ENCODE peak calls at places on chromosomes 11 and 22, in nine cellular contexts. O is A549, E is cardiac fibroblast, J is body of pancreas, A is endothelial cell, U is PC-3, K is NB4, V is GM06990, B is psoas muscle. Q is an unnamed sample.

GRCh38 chr22:19442166-19442565 is 5.3 kb downstream of the C22orf39 start:
- DNase-seq in E (no peak), U (no peak), A (no peak), O (no peak), K (no peak), V (no peak), B (peak; percentile 73), J (no peak), Q (no peak)

GRCh38 chr11:11252403-11252802 is 100.6 kb downstream of the CSNK2A3 start:
- DNase-seq in E (no peak), B (no peak), A (no peak), O (no peak), K (no peak), V (no peak), U (no peak), J (no peak), Q (no peak)

GRCh38 chr11:70887428-70887827 is 364.9 kb downstream of the SHANK2 start:
- DNase-seq in E (no peak), A (no peak), U (no peak), V (no peak), O (no peak), K (no peak), J (no peak), B (no peak), Q (no peak)

GRCh38 chr11:16815047-16815767 is 76.8 kb downstream of the C11orf58 start:
- DNase-seq in J (peak; percentile 78), E (peak; percentile 58), B (peak; percentile 91), U (no peak), V (no peak), O (no peak), K (peak; percentile 25), A (no peak), Q (no peak)

GRCh38 chr22:18970180-18970947 is 34.3 kb upstream of the PRODH start:
- DNase-seq in B (peak; percentile 59), J (peak; percentile 20), E (no peak), K (peak; percentile 26), A (peak; percentile 69), U (no peak), O (peak; percentile 34), V (no peak), Q (peak; percentile 43)

GRCh38 chr11:60764879-60765278 is 8.2 kb downstream of the MS4A15 start:
- DNase-seq in O (no peak), K (no peak), E (no peak), U (no peak), J (no peak), A (no peak), B (no peak), V (peak; percentile 56), Q (peak; percentile 64)

GRCh38 chr11:104668797-104669463 is 229.3 kb downstream of the CASP12 start:
- DNase-seq in J (no peak), E (peak; percentile 82), K (peak; percentile 88), A (no peak), O (peak; percentile 47), V (no peak), U (peak; percentile 98), B (no peak), Q (no peak)

GRCh38 chr11:67357831-67358555 is 4.6 kb upstream of the POLD4 start:
- DNase-seq in O (peak; percentile 61), V (no peak), J (no peak), U (peak; percentile 89), K (no peak), E (peak; percentile 54), B (no peak), A (no peak), Q (no peak)

GRCh38 chr22:32990187-32990586 is 68.0 kb downstream of the SYN3 start:
- DNase-seq in J (no peak), E (no peak), K (no peak), O (no peak), U (no peak), A (no peak), V (no peak), B (no peak), Q (no peak)

GRCh38 chr11:76763573-76764348 is 19.4 kb upstream of the TSKU start:
- DNase-seq in V (no peak), K (peak; percentile 53), A (no peak), E (peak; percentile 93), J (no peak), U (peak; percentile 47), B (peak; percentile 67), O (peak; percentile 42), Q (no peak)

GRCh38 chr11:125075242-125075625 is 12.1 kb downstream of the SLC37A2 start:
- DNase-seq in E (no peak), B (no peak), K (no peak), O (no peak), J (no peak), U (no peak), A (no peak), V (no peak), Q (peak; percentile 28)

GRCh38 chr22:27193636-27194035 is 536.2 kb downstream of the MIAT start:
- DNase-seq in J (no peak), O (no peak), A (no peak), B (no peak), K (no peak), V (no peak), U (no peak), E (no peak), Q (no peak)

GRCh38 chr11:101022256-101022655 is 107.4 kb downstream of the PGR start:
- DNase-seq in E (no peak), U (no peak), O (no peak), V (no peak), A (no peak), J (no peak), K (no peak), B (no peak), Q (no peak)

DNA sequence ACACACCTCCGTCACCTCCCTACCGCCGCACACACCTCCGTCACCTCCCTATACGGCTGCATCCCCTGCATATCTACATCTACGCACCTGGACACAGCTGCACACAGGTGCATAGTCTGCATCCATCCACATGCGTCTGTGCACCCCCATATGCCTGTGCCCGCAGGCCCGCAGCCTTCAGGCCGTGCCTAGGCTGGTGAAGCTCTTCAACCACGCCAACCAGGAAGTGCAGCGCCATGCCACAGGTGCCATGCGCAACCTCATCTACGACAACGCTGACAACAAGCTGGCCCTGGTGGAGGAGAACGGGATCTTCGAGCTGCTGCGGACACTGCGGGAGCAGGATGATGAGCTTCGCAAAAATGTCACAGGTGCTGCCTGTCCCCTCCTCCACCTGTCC is 4.8 kb downstream of the PKP3 start:
- DNase-seq in K (no peak), U (no peak), O (peak; percentile 56), E (peak; percentile 36), B (no peak), V (no peak), J (no peak), A (no peak), Q (no peak)
- TF ChIP-seq CTCF in K (no peak), U (no peak), O (no peak), E (no peak), B (no peak), V (no peak), J (no peak), A (no peak), Q (no peak)

GRCh38 chr11:22536036-22536435 is 89.6 kb downstream of the FANCF start:
- DNase-seq in U (peak; percentile 35), K (no peak), O (no peak), B (no peak), E (no peak), J (no peak), V (no peak), A (no peak), Q (no peak)

GRCh38 chr11:22539851-22540376 is 85.7 kb downstream of the FANCF start:
- DNase-seq in E (peak; percentile 20), K (peak; percentile 3), J (peak; percentile 22), B (no peak), O (no peak), A (no peak), V (no peak), U (peak; percentile 48), Q (no peak)
- TF ChIP-seq CTCF in E (peak; percentile 62), K (peak; percentile 31), J (peak; percentile 52), B (peak; percentile 68), O (peak; percentile 21), A (no peak), V (peak; percentile 40), U (peak; percentile 69), Q (no peak)

GRCh38 chr11:36027731-36028130 is 83.9 kb downstream of the LDLRAD3 start:
- DNase-seq in O (no peak), K (no peak), B (peak; percentile 60), A (no peak), V (no peak), E (peak; percentile 43), U (no peak), J (no peak), Q (no peak)

GRCh38 chr11:36034572-36035331 is 90.9 kb downstream of the LDLRAD3 start:
- DNase-seq in B (no peak), O (peak; percentile 45), U (peak; percentile 92), A (no peak), V (no peak), E (peak; percentile 71), K (no peak), J (no peak), Q (no peak)

GRCh38 chr11:36033936-36034335 is 90.1 kb downstream of the LDLRAD3 start:
- DNase-seq in O (no peak), J (no peak), B (no peak), V (no peak), U (no peak), E (no peak), A (no peak), K (no peak), Q (no peak)

GRCh38 chr11:36033082-36033751 is 89.4 kb downstream of the LDLRAD3 start:
- DNase-seq in E (no peak), U (no peak), J (no peak), K (no peak), A (no peak), B (no peak), V (no peak), O (no peak), Q (no peak)

GRCh38 chr11:36030707-36031365 is 87.0 kb downstream of the LDLRAD3 start:
- DNase-seq in A (no peak), J (no peak), V (no peak), B (no peak), O (no peak), E (peak; percentile 45), U (no peak), K (no peak), Q (no peak)
- TF ChIP-seq CTCF in A (no peak), J (no peak), V (no peak), B (no peak), O (no peak), E (no peak), U (no peak), K (no peak), Q (no peak)

GRCh38 chr22:37421468-37421877 is 5.8 kb downstream of the ELFN2 start:
- DNase-seq in O (no peak), B (no peak), V (no peak), E (no peak), J (no peak), K (no peak), U (no peak), A (no peak), Q (no peak)

GRCh38 chr22:37420656-37421467 is 6.4 kb downstream of the ELFN2 start:
- DNase-seq in K (peak; percentile 40), U (no peak), A (no peak), B (no peak), O (no peak), J (peak; percentile 17), E (peak; percentile 29), V (no peak), Q (no peak)

GRCh38 chr22:37418627-37419369 is 8.5 kb downstream of the ELFN2 start:
- DNase-seq in B (no peak), U (no peak), O (no peak), V (no peak), A (no peak), J (no peak), E (no peak), K (no peak), Q (no peak)

GRCh38 chr22:37419370-37419915 is 7.8 kb downstream of the ELFN2 start:
- DNase-seq in U (no peak), K (no peak), B (no peak), E (no peak), A (no peak), V (no peak), O (no peak), J (no peak), Q (no peak)

GRCh38 chr22:37419916-37420655 is 7.2 kb downstream of the ELFN2 start:
- DNase-seq in J (no peak), K (no peak), A (peak; percentile 32), E (no peak), U (peak; percentile 53), O (no peak), V (no peak), B (no peak), Q (no peak)
- TF ChIP-seq CTCF in J (no peak), K (no peak), A (no peak), E (no peak), U (no peak), O (no peak), V (no peak), B (no peak), Q (no peak)

Q was measured in GM13976.